ENCODE peak calls at places on chromosomes 13 and 19, in five cellular contexts. B is colonic mucosa; Y is T-cell; X is left colon; J is CD8-positive, alpha-beta memory T cell. C is an unnamed sample.
A peak's percentile ranks its signal among the peaks of the same experiment; 100 is the strongest.

GRCh38 chr19:589693-590395 is at the start of gene HCN2:
- DNase-seq in B (no peak), Y (no peak), X (no peak), J (no peak), C (peak; percentile 89)

GRCh38 chr13:110626510-110626909 is 11.2 kb downstream of the NAXD start:
- DNase-seq in B (no peak), Y (no peak), X (no peak), J (no peak), C (no peak)

GRCh38 chr13:76965759-76966421 is 17.6 kb downstream of the ACOD1 start:
- DNase-seq in B (peak; percentile 29), Y (no peak), X (no peak), J (no peak), C (peak; percentile 63)

GRCh38 chr19:19480688-19481087 is 34.7 kb downstream of the TSSK6 start:
- DNase-seq in B (no peak), Y (no peak), X (no peak), J (no peak), C (peak; percentile 73)

GRCh38 chr19:5129691-5130090 is 160.8 kb downstream of the KDM4B start:
- DNase-seq in B (no peak), Y (no peak), X (no peak), J (no peak), C (no peak)

GRCh38 chr19:40224342-40225148 is 1.9 kb downstream of the CCNP start:
- DNase-seq in B (no peak), Y (no peak), X (no peak), J (no peak), C (no peak)

GRCh38 chr19:4373601-4374441 is 26.5 kb downstream of the SH3GL1 start:
- DNase-seq in B (no peak), Y (no peak), X (no peak), J (no peak), C (peak; percentile 78)

GRCh38 chr13:36834299-36834698 is 15.3 kb downstream of the RFXAP start:
- DNase-seq in B (no peak), Y (no peak), X (no peak), J (no peak), C (no peak)

GRCh38 chr13:30341815-30342570 is 34.6 kb upstream of the KATNAL1 start:
- DNase-seq in B (peak; percentile 62), Y (no peak), X (peak; percentile 75), J (no peak), C (peak; percentile 90)

GRCh38 chr19:17259118-17259780 is 5.3 kb downstream of the USHBP1 start:
- DNase-seq in B (no peak), Y (no peak), X (no peak), J (no peak), C (peak; percentile 65)

GRCh38 chr13:35744566-35745203 is 268.2 kb upstream of the MAB21L1 start:
- DNase-seq in B (no peak), Y (no peak), X (no peak), J (no peak), C (no peak)

GRCh38 chr19:21143846-21144245 is 2.0 kb downstream of the ZNF431 start:
- DNase-seq in B (no peak), Y (no peak), X (no peak), J (no peak), C (peak; percentile 19)

GRCh38 chr19:55255618-55256423 is 3.0 kb downstream of the PPP6R1 start:
- DNase-seq in B (no peak), Y (peak; percentile 22), X (no peak), J (peak; percentile 37), C (peak; percentile 94)

GRCh38 chr19:41323430-41324125 is 13.6 kb downstream of the CCDC97 start:
- DNase-seq in B (peak; percentile 52), Y (no peak), X (peak; percentile 72), J (no peak), C (peak; percentile 98)

GRCh38 chr13:66556306-66556705 is 673.8 kb downstream of the PCDH9 start:
- DNase-seq in B (no peak), Y (no peak), X (no peak), J (no peak), C (no peak)

GRCh38 chr19:3276341-3276799 is 51.9 kb downstream of the CELF5 start:
- DNase-seq in B (peak; percentile 78), Y (peak; percentile 29), X (peak; percentile 86), J (no peak), C (peak; percentile 83)

GRCh38 chr13:50589139-50589538 is 254.4 kb downstream of the DLEU7 start:
- DNase-seq in B (no peak), Y (no peak), X (no peak), J (no peak), C (peak; percentile 85)

GRCh38 chr13:42876810-42877550 is 95.6 kb downstream of the FAM216B start:
- DNase-seq in B (no peak), Y (no peak), X (no peak), J (no peak), C (peak; percentile 91)

GRCh38 chr19:2081873-2082810 is 14.0 kb downstream of the MOB3A start:
- DNase-seq in B (no peak), Y (peak; percentile 61), X (no peak), J (peak; percentile 74), C (peak; percentile 54)

GRCh38 chr19:3768015-3768747 is 3.8 kb downstream of the RAX2 start:
- DNase-seq in B (no peak), Y (no peak), X (no peak), J (no peak), C (no peak)

GRCh38 chr13:80226645-80227044 is 114.3 kb downstream of the SPRY2 start:
- DNase-seq in B (no peak), Y (no peak), X (no peak), J (no peak), C (no peak)

C was measured in osteoblast.